ENCODE peak calls at places on chromosome 19, in nine cellular contexts. One of them, this sample, is unnamed.

GRCh38 chr19:53389591-53390377 is 5.2 kb upstream of the ZNF765 start:
- DNase-seq in omental fat pad: no peak
- DNase-seq in spleen: no peak
- DNase-seq in lower leg skin: no peak
- DNase-seq in heart left ventricle: no peak
- DNase-seq in heart right ventricle: no peak
- DNase-seq in HCT116: no peak
- DNase-seq in cardiac fibroblast: no peak
- DNase-seq in progenitor cell of endocrine pancreas: no peak
- DNase-seq in this sample: no peak

GRCh38 chr19:23914402-23915286 is at the start of gene ZNF726:
- DNase-seq in omental fat pad: peak
- DNase-seq in spleen: peak
- DNase-seq in lower leg skin: peak
- DNase-seq in heart left ventricle: peak
- DNase-seq in heart right ventricle: peak
- DNase-seq in HCT116: no peak
- DNase-seq in cardiac fibroblast: peak
- DNase-seq in progenitor cell of endocrine pancreas: peak
- DNase-seq in this sample: peak

GRCh38 chr19:39132344-39132969 is 6.9 kb downstream of the PAK4 start:
- DNase-seq in omental fat pad: no peak
- DNase-seq in spleen: no peak
- DNase-seq in lower leg skin: no peak
- DNase-seq in heart left ventricle: no peak
- DNase-seq in heart right ventricle: no peak
- DNase-seq in HCT116: no peak
- DNase-seq in cardiac fibroblast: no peak
- DNase-seq in progenitor cell of endocrine pancreas: no peak
- DNase-seq in this sample: no peak

GRCh38 chr19:49588370-49589122 is 2.4 kb upstream of the PRR12 start:
- DNase-seq in omental fat pad: no peak
- DNase-seq in spleen: peak
- DNase-seq in lower leg skin: no peak
- DNase-seq in heart left ventricle: no peak
- DNase-seq in heart right ventricle: no peak
- DNase-seq in HCT116: no peak
- DNase-seq in cardiac fibroblast: no peak
- DNase-seq in progenitor cell of endocrine pancreas: no peak
- DNase-seq in this sample: no peak

GRCh38 chr19:30123611-30124010 is 181.6 kb downstream of the URI1 start:
- DNase-seq in omental fat pad: no peak
- DNase-seq in spleen: peak
- DNase-seq in lower leg skin: no peak
- DNase-seq in heart left ventricle: no peak
- DNase-seq in heart right ventricle: no peak
- DNase-seq in HCT116: no peak
- DNase-seq in cardiac fibroblast: no peak
- DNase-seq in progenitor cell of endocrine pancreas: no peak
- DNase-seq in this sample: no peak

GRCh38 chr19:46328079-46328478 is 18.8 kb upstream of the PPP5C start:
- DNase-seq in omental fat pad: no peak
- DNase-seq in spleen: no peak
- DNase-seq in lower leg skin: no peak
- DNase-seq in heart left ventricle: no peak
- DNase-seq in heart right ventricle: no peak
- DNase-seq in HCT116: no peak
- DNase-seq in cardiac fibroblast: no peak
- DNase-seq in progenitor cell of endocrine pancreas: no peak
- DNase-seq in this sample: no peak

GRCh38 chr19:4896372-4896771 is 6.3 kb downstream of the ARRDC5 start:
- DNase-seq in omental fat pad: no peak
- DNase-seq in spleen: no peak
- DNase-seq in lower leg skin: no peak
- DNase-seq in heart left ventricle: no peak
- DNase-seq in heart right ventricle: no peak
- DNase-seq in HCT116: no peak
- DNase-seq in cardiac fibroblast: peak
- DNase-seq in progenitor cell of endocrine pancreas: no peak
- DNase-seq in this sample: no peak

GRCh38 chr19:12652219-12652618 is 14.3 kb downstream of the MAN2B1 start:
- DNase-seq in omental fat pad: no peak
- DNase-seq in spleen: peak
- DNase-seq in lower leg skin: no peak
- DNase-seq in heart left ventricle: no peak
- DNase-seq in heart right ventricle: no peak
- DNase-seq in HCT116: no peak
- DNase-seq in cardiac fibroblast: no peak
- DNase-seq in progenitor cell of endocrine pancreas: no peak
- DNase-seq in this sample: no peak

GRCh38 chr19:57276430-57276829 is 3.9 kb upstream of the ZNF460 start:
- DNase-seq in omental fat pad: no peak
- DNase-seq in spleen: no peak
- DNase-seq in lower leg skin: no peak
- DNase-seq in heart left ventricle: no peak
- DNase-seq in heart right ventricle: no peak
- DNase-seq in HCT116: no peak
- DNase-seq in cardiac fibroblast: no peak
- DNase-seq in progenitor cell of endocrine pancreas: no peak
- DNase-seq in this sample: no peak

GRCh38 chr19:42028304-42029216 is 34.5 kb upstream of the ATP1A3 start:
- DNase-seq in omental fat pad: no peak
- DNase-seq in spleen: no peak
- DNase-seq in lower leg skin: no peak
- DNase-seq in heart left ventricle: peak
- DNase-seq in heart right ventricle: no peak
- DNase-seq in HCT116: peak
- DNase-seq in cardiac fibroblast: no peak
- DNase-seq in progenitor cell of endocrine pancreas: no peak
- DNase-seq in this sample: no peak

GRCh38 chr19:50857366-50857765 is 2.7 kb downstream of the KLK3 start:
- DNase-seq in omental fat pad: no peak
- DNase-seq in spleen: no peak
- DNase-seq in lower leg skin: no peak
- DNase-seq in heart left ventricle: no peak
- DNase-seq in heart right ventricle: no peak
- DNase-seq in HCT116: no peak
- DNase-seq in cardiac fibroblast: no peak
- DNase-seq in progenitor cell of endocrine pancreas: no peak
- DNase-seq in this sample: no peak

GRCh38 chr19:13002970-13003540 is 7.8 kb downstream of the NFIX start:
- DNase-seq in omental fat pad: no peak
- DNase-seq in spleen: no peak
- DNase-seq in lower leg skin: no peak
- DNase-seq in heart left ventricle: no peak
- DNase-seq in heart right ventricle: no peak
- DNase-seq in HCT116: no peak
- DNase-seq in cardiac fibroblast: no peak
- DNase-seq in progenitor cell of endocrine pancreas: no peak
- DNase-seq in this sample: no peak

GRCh38 chr19:27909861-27910260 is 1303.1 kb downstream of the UQCRFS1 start:
- DNase-seq in omental fat pad: no peak
- DNase-seq in spleen: no peak
- DNase-seq in lower leg skin: no peak
- DNase-seq in heart left ventricle: no peak
- DNase-seq in heart right ventricle: no peak
- DNase-seq in HCT116: no peak
- DNase-seq in cardiac fibroblast: no peak
- DNase-seq in progenitor cell of endocrine pancreas: no peak
- DNase-seq in this sample: no peak

GRCh38 chr19:16070366-16070990 is 5.8 kb upstream of the TPM4 start:
- DNase-seq in omental fat pad: no peak
- DNase-seq in spleen: peak
- DNase-seq in lower leg skin: peak
- DNase-seq in heart left ventricle: peak
- DNase-seq in heart right ventricle: peak
- DNase-seq in HCT116: peak
- DNase-seq in cardiac fibroblast: no peak
- DNase-seq in progenitor cell of endocrine pancreas: no peak
- DNase-seq in this sample: no peak

GRCh38 chr19:56105090-56105701 is 15.9 kb downstream of the ZNF787 start:
- DNase-seq in omental fat pad: peak
- DNase-seq in spleen: peak
- DNase-seq in lower leg skin: peak
- DNase-seq in heart left ventricle: peak
- DNase-seq in heart right ventricle: peak
- DNase-seq in HCT116: peak
- DNase-seq in cardiac fibroblast: peak
- DNase-seq in progenitor cell of endocrine pancreas: peak
- DNase-seq in this sample: peak

DNA sequence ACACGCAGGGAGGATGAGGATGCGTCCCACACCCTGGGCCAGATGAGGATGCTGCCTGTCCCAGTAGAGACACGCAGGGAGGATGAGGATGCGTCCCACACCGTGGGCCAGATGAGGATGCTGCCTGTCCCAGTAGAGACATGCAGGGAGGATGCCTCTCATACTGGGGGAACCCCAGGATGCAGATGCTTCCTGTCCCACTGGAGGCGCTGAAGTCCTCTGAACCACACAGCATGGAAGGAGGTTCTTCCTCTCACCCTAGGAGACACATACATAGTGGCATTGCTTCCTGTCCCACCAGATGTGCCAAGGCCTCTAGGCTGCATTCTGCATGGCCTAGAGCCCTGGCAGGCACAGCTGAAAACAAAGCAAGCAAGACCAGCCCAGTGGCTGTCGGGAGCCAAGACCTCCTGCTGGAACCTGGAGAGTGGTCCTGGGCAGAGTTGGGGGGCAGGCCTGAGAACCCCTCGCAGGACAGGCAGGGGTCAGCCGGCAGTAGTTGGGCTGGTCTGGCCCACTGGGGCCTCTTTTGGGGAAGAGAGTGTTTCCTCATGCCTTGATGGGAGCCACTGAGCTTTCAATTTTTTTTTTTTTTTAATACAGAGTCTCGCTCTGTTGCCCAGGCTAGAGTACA is 4.3 kb downstream of the HPN start:
- DNase-seq in omental fat pad: no peak
- DNase-seq in spleen: no peak
- DNase-seq in lower leg skin: no peak
- DNase-seq in heart left ventricle: no peak
- DNase-seq in heart right ventricle: no peak
- DNase-seq in HCT116: no peak
- DNase-seq in cardiac fibroblast: peak
- DNase-seq in progenitor cell of endocrine pancreas: no peak
- DNase-seq in this sample: no peak
- TF ChIP-seq CTCF in omental fat pad: no peak
- TF ChIP-seq CTCF in spleen: no peak
- TF ChIP-seq CTCF in lower leg skin: no peak
- TF ChIP-seq CTCF in heart left ventricle: peak
- TF ChIP-seq CTCF in heart right ventricle: no peak
- TF ChIP-seq CTCF in HCT116: peak
- TF ChIP-seq CTCF in cardiac fibroblast: peak
- TF ChIP-seq CTCF in progenitor cell of endocrine pancreas: no peak
- TF ChIP-seq CTCF in this sample: peak

GRCh38 chr19:10766681-10767201 is 48.9 kb downstream of the DNM2 start:
- DNase-seq in omental fat pad: no peak
- DNase-seq in spleen: no peak
- DNase-seq in lower leg skin: no peak
- DNase-seq in heart left ventricle: peak
- DNase-seq in heart right ventricle: no peak
- DNase-seq in HCT116: no peak
- DNase-seq in cardiac fibroblast: peak
- DNase-seq in progenitor cell of endocrine pancreas: no peak
- DNase-seq in this sample: peak

GRCh38 chr19:10767726-10768125 is 49.8 kb downstream of the DNM2 start:
- DNase-seq in omental fat pad: no peak
- DNase-seq in spleen: no peak
- DNase-seq in lower leg skin: no peak
- DNase-seq in heart left ventricle: no peak
- DNase-seq in heart right ventricle: no peak
- DNase-seq in HCT116: no peak
- DNase-seq in cardiac fibroblast: no peak
- DNase-seq in progenitor cell of endocrine pancreas: no peak
- DNase-seq in this sample: no peak

GRCh38 chr19:10768369-10768768 is 50.5 kb downstream of the DNM2 start:
- DNase-seq in omental fat pad: no peak
- DNase-seq in spleen: no peak
- DNase-seq in lower leg skin: no peak
- DNase-seq in heart left ventricle: no peak
- DNase-seq in heart right ventricle: no peak
- DNase-seq in HCT116: no peak
- DNase-seq in cardiac fibroblast: no peak
- DNase-seq in progenitor cell of endocrine pancreas: no peak
- DNase-seq in this sample: no peak

GRCh38 chr19:10768936-10769335 is 51.1 kb downstream of the DNM2 start:
- DNase-seq in omental fat pad: no peak
- DNase-seq in spleen: no peak
- DNase-seq in lower leg skin: no peak
- DNase-seq in heart left ventricle: no peak
- DNase-seq in heart right ventricle: no peak
- DNase-seq in HCT116: no peak
- DNase-seq in cardiac fibroblast: no peak
- DNase-seq in progenitor cell of endocrine pancreas: no peak
- DNase-seq in this sample: no peak

GRCh38 chr19:10769533-10770491 is 51.9 kb downstream of the DNM2 start:
- DNase-seq in omental fat pad: no peak
- DNase-seq in spleen: no peak
- DNase-seq in lower leg skin: peak
- DNase-seq in heart left ventricle: peak
- DNase-seq in heart right ventricle: peak
- DNase-seq in HCT116: no peak
- DNase-seq in cardiac fibroblast: peak
- DNase-seq in progenitor cell of endocrine pancreas: no peak
- DNase-seq in this sample: no peak
- TF ChIP-seq CTCF in omental fat pad: no peak
- TF ChIP-seq CTCF in spleen: peak
- TF ChIP-seq CTCF in lower leg skin: no peak
- TF ChIP-seq CTCF in heart left ventricle: peak
- TF ChIP-seq CTCF in heart right ventricle: no peak
- TF ChIP-seq CTCF in HCT116: no peak
- TF ChIP-seq CTCF in cardiac fibroblast: peak
- TF ChIP-seq CTCF in progenitor cell of endocrine pancreas: no peak
- TF ChIP-seq CTCF in this sample: peak

GRCh38 chr19:43711751-43712355 is 4.0 kb upstream of the IRGC start:
- DNase-seq in omental fat pad: no peak
- DNase-seq in spleen: no peak
- DNase-seq in lower leg skin: no peak
- DNase-seq in heart left ventricle: no peak
- DNase-seq in heart right ventricle: no peak
- DNase-seq in HCT116: no peak
- DNase-seq in cardiac fibroblast: no peak
- DNase-seq in progenitor cell of endocrine pancreas: no peak
- DNase-seq in this sample: no peak
- TF ChIP-seq CTCF in omental fat pad: no peak
- TF ChIP-seq CTCF in spleen: no peak
- TF ChIP-seq CTCF in lower leg skin: no peak
- TF ChIP-seq CTCF in heart left ventricle: no peak
- TF ChIP-seq CTCF in heart right ventricle: no peak
- TF ChIP-seq CTCF in HCT116: no peak
- TF ChIP-seq CTCF in cardiac fibroblast: no peak
- TF ChIP-seq CTCF in progenitor cell of endocrine pancreas: no peak
- TF ChIP-seq CTCF in this sample: no peak

DNA sequence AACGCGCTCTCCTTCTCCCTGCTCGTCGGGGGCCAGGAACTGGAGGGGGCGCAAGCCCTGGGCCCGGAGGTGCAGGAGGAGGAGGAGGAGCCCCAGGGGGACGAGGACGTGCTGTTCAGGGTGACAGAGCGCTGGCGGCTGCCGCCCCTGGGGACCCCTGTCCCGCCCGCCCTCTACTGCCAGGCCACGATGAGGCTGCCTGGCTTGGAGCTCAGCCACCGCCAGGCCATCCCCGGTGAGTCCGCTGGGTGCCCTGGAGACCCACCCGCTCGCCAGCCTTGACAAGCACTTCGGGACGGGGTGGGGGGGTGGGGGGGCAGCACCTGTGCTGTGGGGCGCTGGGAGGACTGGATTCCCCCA is 2.3 kb downstream of the MADCAM1 start:
- DNase-seq in omental fat pad: no peak
- DNase-seq in spleen: no peak
- DNase-seq in lower leg skin: no peak
- DNase-seq in heart left ventricle: no peak
- DNase-seq in heart right ventricle: no peak
- DNase-seq in HCT116: no peak
- DNase-seq in cardiac fibroblast: no peak
- DNase-seq in progenitor cell of endocrine pancreas: no peak
- DNase-seq in this sample: no peak
- TF ChIP-seq CTCF in omental fat pad: no peak
- TF ChIP-seq CTCF in spleen: no peak
- TF ChIP-seq CTCF in lower leg skin: no peak
- TF ChIP-seq CTCF in heart left ventricle: no peak
- TF ChIP-seq CTCF in heart right ventricle: no peak
- TF ChIP-seq CTCF in HCT116: no peak
- TF ChIP-seq CTCF in cardiac fibroblast: no peak
- TF ChIP-seq CTCF in progenitor cell of endocrine pancreas: no peak
- TF ChIP-seq CTCF in this sample: no peak

This sample was measured in astrocyte of the spinal cord.